ENCODE peak calls at places on chromosomes 12 and 14, in seven cellular contexts. L, B, S, K, T, G and Q are unnamed samples.

GRCh38 chr14:68506021-68506644 is 286.7 kb downstream of the ZFP36L1 start:
- DNase-seq in L (no peak), B (no peak), S (peak), K (no peak), T (no peak), G (no peak), Q (no peak)

GRCh38 chr14:23217621-23218020 is 20.1 kb upstream of the RNF212B start:
- DNase-seq in L (no peak), B (no peak), S (no peak), K (no peak), T (no peak), G (no peak), Q (no peak)

GRCh38 chr12:68623984-68624383 is 13.3 kb downstream of the RAP1B start:
- DNase-seq in L (no peak), B (no peak), S (no peak), K (no peak), T (no peak), G (no peak), Q (no peak)

GRCh38 chr12:104751594-104751993 is 206.5 kb downstream of the SLC41A2 start:
- DNase-seq in L (no peak), B (no peak), S (no peak), K (no peak), T (no peak), G (no peak), Q (no peak)

GRCh38 chr12:117872521-117873169 is 96.1 kb downstream of the KSR2 start:
- DNase-seq in L (no peak), B (no peak), S (no peak), K (no peak), T (no peak), G (no peak), Q (no peak)

GRCh38 chr12:116525418-116526001 is 33.7 kb upstream of the MAP1LC3B2 start:
- DNase-seq in L (no peak), B (peak), S (peak), K (no peak), T (no peak), G (no peak), Q (no peak)

GRCh38 chr14:52267501-52268190 is at the start of gene PTGDR:
- DNase-seq in L (no peak), B (no peak), S (no peak), K (no peak), T (no peak), G (peak), Q (no peak)

GRCh38 chr14:22168092-22168955 is 420.7 kb downstream of the DAD1 start:
- DNase-seq in L (peak), B (no peak), S (no peak), K (no peak), T (no peak), G (no peak), Q (no peak)

GRCh38 chr12:113135178-113136127 is at the start of gene RASAL1:
- DNase-seq in L (peak), B (peak), S (no peak), K (no peak), T (peak), G (peak), Q (no peak)

GRCh38 chr14:97065305-97066067 is 268.3 kb downstream of the VRK1 start:
- DNase-seq in L (no peak), B (peak), S (no peak), K (no peak), T (no peak), G (no peak), Q (peak)

GRCh38 chr12:843609-844008 is 91.2 kb downstream of the WNK1 start:
- DNase-seq in L (no peak), B (no peak), S (no peak), K (no peak), T (no peak), G (no peak), Q (peak)
- H3K9ac ChIP-seq in L (no peak), B (no peak), S (no peak), K (no peak), T (no peak), G (no peak), Q (no peak)

DNA sequence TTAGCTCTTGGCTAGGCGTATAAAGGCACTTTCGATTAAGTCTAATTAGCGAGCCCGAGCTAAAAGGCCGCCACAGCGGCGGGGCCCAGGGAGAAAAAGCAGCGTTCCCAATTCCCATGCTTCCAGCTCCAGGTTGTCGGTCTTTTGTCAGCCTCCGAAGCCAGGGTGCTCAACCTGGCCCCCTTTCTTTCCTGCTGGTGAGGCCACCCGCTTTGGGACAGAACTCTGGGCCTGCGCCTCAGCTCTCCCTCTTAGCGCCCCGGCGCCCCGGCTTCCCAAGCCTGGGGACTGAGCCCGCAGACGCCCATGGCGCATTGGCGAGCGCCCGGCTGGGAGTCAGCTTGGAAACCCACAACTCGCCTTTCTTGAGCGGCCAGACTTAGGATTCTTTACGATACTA is 33.4 kb upstream of the TBX5 start:
- DNase-seq in L (no peak), B (no peak), S (no peak), K (no peak), T (no peak), G (peak), Q (no peak)
- TF ChIP-seq EZH2 in L (no peak), B (no peak), S (no peak), K (no peak), T (no peak), G (peak), Q (no peak)

DNA sequence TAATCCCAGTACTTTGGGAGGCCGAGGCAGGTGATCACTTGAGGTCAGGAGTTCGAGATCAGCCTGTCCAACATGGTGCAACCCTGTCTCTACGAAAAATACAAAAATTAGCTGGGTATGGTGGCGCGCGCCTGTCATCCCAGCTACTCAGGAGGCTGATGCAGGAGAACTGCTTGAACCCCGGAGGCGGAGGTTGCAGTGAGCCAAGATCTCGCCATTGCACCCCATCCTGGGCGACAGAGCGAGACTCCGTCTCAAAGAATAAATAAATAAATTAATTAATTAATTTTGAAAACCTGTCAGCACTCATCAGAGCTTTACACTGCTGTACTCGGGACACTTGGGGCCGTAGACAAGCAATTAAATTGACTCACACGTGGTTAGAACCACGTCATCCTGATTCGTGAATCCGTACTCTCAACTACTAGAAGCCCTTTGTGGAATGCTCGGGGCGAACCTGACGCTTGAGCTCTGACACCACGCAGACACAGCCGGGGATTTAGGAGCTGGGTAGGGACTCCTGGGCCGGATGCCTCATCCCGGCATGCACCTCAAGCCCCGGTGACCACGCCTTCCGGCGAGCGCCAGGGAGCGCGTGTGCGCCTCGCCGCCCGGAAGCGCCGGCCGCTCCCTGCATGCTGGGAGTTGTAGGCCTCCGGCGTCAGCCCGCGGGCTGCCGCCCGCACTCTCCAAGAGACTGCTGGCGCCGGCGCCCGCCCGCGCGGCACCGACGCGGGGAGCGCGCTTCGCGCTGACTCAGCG is at the start of gene XPOT:
- DNase-seq in L (peak), B (peak), S (peak), K (peak), T (peak), G (peak), Q (peak)
- TF ChIP-seq POLR2AphosphoS5 in L (peak), B (peak), S (peak), K (peak), T (peak), G (peak), Q (peak)

GRCh38 chr14:103910984-103911383 is 17.3 kb upstream of the TDRD9 start:
- DNase-seq in L (no peak), B (no peak), S (no peak), K (no peak), T (no peak), G (no peak), Q (no peak)

GRCh38 chr14:103920981-103921854 is 7.0 kb upstream of the TDRD9 start:
- DNase-seq in L (peak), B (peak), S (peak), K (peak), T (peak), G (peak), Q (peak)

GRCh38 chr14:103916636-103917262 is 11.5 kb upstream of the TDRD9 start:
- DNase-seq in L (no peak), B (no peak), S (no peak), K (no peak), T (no peak), G (no peak), Q (no peak)

GRCh38 chr14:103910262-103910935 is 17.9 kb upstream of the TDRD9 start:
- DNase-seq in L (peak), B (peak), S (peak), K (peak), T (peak), G (peak), Q (peak)

DNA sequence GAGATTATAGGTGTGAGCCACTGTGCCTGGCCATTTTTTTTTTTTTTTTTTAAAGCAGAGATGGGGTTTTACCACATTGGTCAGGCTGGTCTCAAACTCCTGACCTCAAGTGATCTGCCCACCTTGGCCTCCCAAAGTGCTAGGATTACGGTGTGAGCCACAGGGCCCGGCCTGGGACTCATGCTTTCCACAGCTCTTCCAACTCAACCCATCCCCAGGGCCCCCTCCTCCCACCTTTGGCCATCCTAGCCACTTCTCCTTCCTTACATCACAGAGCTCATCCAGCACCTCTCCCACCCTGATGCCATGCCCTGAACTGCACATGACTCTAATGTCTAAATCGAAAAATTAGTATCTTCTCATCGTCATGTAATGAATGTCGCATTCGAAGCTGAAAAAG is 12.6 kb upstream of the TDRD9 start:
- DNase-seq in L (no peak), B (no peak), S (no peak), K (no peak), T (no peak), G (no peak), Q (no peak)
- H3K9ac ChIP-seq in L (no peak), B (no peak), S (no peak), K (no peak), T (no peak), G (no peak), Q (no peak)

GRCh38 chr14:88791629-88792571 is 853 bp downstream of the EML5 start:
- DNase-seq in L (no peak), B (no peak), S (no peak), K (no peak), T (peak), G (peak), Q (no peak)
- TF ChIP-seq EZH2 in L (peak), B (no peak), S (peak), K (no peak), T (no peak), G (peak), Q (peak)

GRCh38 chr12:115485503-115485902 is 792.0 kb downstream of the MED13L start:
- DNase-seq in L (no peak), B (no peak), S (no peak), K (no peak), T (no peak), G (no peak), Q (no peak)
- TF ChIP-seq POLR2AphosphoS5 in L (no peak), B (no peak), S (no peak), K (no peak), T (no peak), G (no peak), Q (no peak)

GRCh38 chr12:121918679-121919038 is 267 bp downstream of the CFAP251 start:
- DNase-seq in L (no peak), B (no peak), S (no peak), K (no peak), T (no peak), G (no peak), Q (no peak)
- H3K9ac ChIP-seq in L (no peak), B (peak), S (peak), K (peak), T (no peak), G (no peak), Q (no peak)

GRCh38 chr14:74241611-74242005 is 2.4 kb downstream of the VSX2 start:
- DNase-seq in L (no peak), B (no peak), S (no peak), K (no peak), T (no peak), G (no peak), Q (no peak)
- TF ChIP-seq EZH2 in L (no peak), B (no peak), S (peak), K (peak), T (no peak), G (peak), Q (peak)

DNA sequence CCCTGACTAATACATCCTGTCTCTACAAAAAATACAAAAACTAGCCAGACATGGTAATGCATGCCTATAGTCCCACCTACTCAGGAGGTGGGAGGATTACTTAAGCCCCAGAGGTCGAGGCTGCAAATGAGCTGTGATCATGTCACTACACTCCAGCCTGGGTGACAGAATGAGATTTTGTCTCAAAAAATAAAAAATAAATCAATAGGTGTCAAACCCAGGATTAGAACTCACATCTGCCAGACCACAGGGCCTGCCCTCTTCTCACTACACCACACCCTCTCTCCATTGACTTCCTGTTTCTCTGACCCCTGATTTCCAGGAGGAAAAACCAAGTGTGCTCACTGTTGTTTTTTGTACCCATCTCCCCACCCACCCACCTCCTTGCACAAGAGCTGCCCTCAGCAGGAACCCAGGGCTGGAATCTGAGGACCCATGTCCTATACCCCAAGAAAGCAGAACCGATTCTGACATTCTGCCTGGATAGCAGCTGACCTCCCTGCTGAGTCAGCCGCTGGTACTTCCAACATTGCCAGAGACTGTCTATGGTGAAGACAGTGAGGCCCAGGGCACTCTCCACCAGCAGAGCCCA is 6.2 kb downstream of the CMKLR1 start:
- DNase-seq in L (no peak), B (no peak), S (peak), K (no peak), T (no peak), G (no peak), Q (no peak)
- TF ChIP-seq POLR2AphosphoS5 in L (no peak), B (no peak), S (no peak), K (no peak), T (no peak), G (no peak), Q (no peak)